ENCODE peak calls at places on chromosomes 3 and 15, in four cellular contexts. A is aorta, J is AG08395, E is cardiac fibroblast. Z is an unnamed sample.

GRCh38 chr15:96047255-96047931 is 283.1 kb upstream of the NR2F2 start:
- DNase-seq in A (no peak), E (peak; percentile 90), J (peak; percentile 63), Z (peak; percentile 77)

GRCh38 chr3:119669906-119670570 is 7.2 kb downstream of the COX17 start:
- DNase-seq in A (no peak), J (no peak), E (peak; percentile 34), Z (no peak)

GRCh38 chr3:125150525-125151436 is 61.8 kb downstream of the SLC12A8 start:
- DNase-seq in A (no peak), J (no peak), E (peak; percentile 66), Z (no peak)

GRCh38 chr3:197125601-197126000 is 96.0 kb upstream of the MELTF start:
- DNase-seq in E (peak; percentile 74), A (no peak), J (peak; percentile 38), Z (peak; percentile 53)

GRCh38 chr15:81301815-81302399 is 22.0 kb downstream of the STARD5 start:
- DNase-seq in E (no peak), J (no peak), A (no peak), Z (no peak)

GRCh38 chr3:106635271-106635670 is 742.0 kb upstream of the CCDC54 start:
- DNase-seq in E (peak; percentile 91), J (peak; percentile 63), A (no peak), Z (peak; percentile 51)

GRCh38 chr15:40307421-40308165 is at the start of gene PLCB2:
- DNase-seq in E (no peak), J (no peak), A (peak; percentile 72), Z (no peak)

GRCh38 chr3:115513411-115513800 is 109.9 kb upstream of the GAP43 start:
- DNase-seq in E (no peak), A (no peak), J (peak; percentile 10), Z (no peak)

GRCh38 chr3:18806633-18807032 is 341.7 kb upstream of the KCNH8 start:
- DNase-seq in J (no peak), A (no peak), E (no peak), Z (no peak)

GRCh38 chr3:126179825-126180476 is 435 bp downstream of the ALDH1L1 start:
- DNase-seq in A (peak; percentile 89), J (no peak), E (no peak), Z (no peak)

GRCh38 chr3:33919721-33920120 is 121.3 kb downstream of the PDCD6IP start:
- DNase-seq in J (no peak), E (no peak), A (no peak), Z (no peak)

GRCh38 chr3:195197764-195198423 is 73.1 kb downstream of the XXYLT1 start:
- DNase-seq in A (no peak), J (peak; percentile 65), E (peak; percentile 91), Z (peak; percentile 61)

GRCh38 chr3:185112186-185112585 is 40.7 kb downstream of the C3orf70 start:
- DNase-seq in J (no peak), E (no peak), A (no peak), Z (no peak)

GRCh38 chr15:90412356-90413194 is 24.5 kb downstream of the IQGAP1 start:
- DNase-seq in E (peak; percentile 64), A (no peak), J (peak; percentile 50), Z (peak; percentile 50)

GRCh38 chr3:51662456-51662855 is 8.6 kb upstream of the TEX264 start:
- DNase-seq in J (no peak), A (no peak), E (no peak), Z (no peak)

GRCh38 chr15:95324596-95325135 is 1005.8 kb upstream of the NR2F2 start:
- DNase-seq in A (no peak), J (no peak), E (no peak), Z (no peak)

GRCh38 chr15:67746022-67746421 is 79.3 kb upstream of the SKOR1 start:
- DNase-seq in E (peak; percentile 87), J (peak; percentile 18), A (no peak), Z (peak; percentile 52)

GRCh38 chr3:53677406-53677805 is 168.8 kb downstream of the CHDH start:
- DNase-seq in A (no peak), E (no peak), J (peak; percentile 20), Z (no peak)

GRCh38 chr15:91885714-91886265 is 32.3 kb downstream of the SLCO3A1 start:
- DNase-seq in A (no peak), J (no peak), E (no peak), Z (no peak)

GRCh38 chr15:81049835-81050234 is 49.1 kb downstream of the TLNRD1 start:
- DNase-seq in E (no peak), A (no peak), J (no peak), Z (no peak)

GRCh38 chr3:119330181-119330580 is 36.0 kb downstream of the ARHGAP31 start:
- DNase-seq in J (no peak), A (no peak), E (no peak), Z (no peak)

GRCh38 chr3:11464356-11464755 is 179.4 kb downstream of the VGLL4 start:
- DNase-seq in A (no peak), J (no peak), E (no peak), Z (no peak)

GRCh38 chr15:63531586-63531985 is 27.2 kb downstream of the USP3 start:
- DNase-seq in A (no peak), E (no peak), J (no peak), Z (no peak)

GRCh38 chr3:105444725-105445124 is 78.0 kb downstream of the ALCAM start:
- DNase-seq in J (no peak), E (peak; percentile 56), A (no peak), Z (no peak)

GRCh38 chr3:122091602-122092006 is 36.4 kb downstream of the CD86 start:
- DNase-seq in E (no peak), A (no peak), J (no peak), Z (no peak)

GRCh38 chr3:112555535-112556170 is 6.1 kb downstream of the ATG3 start:
- DNase-seq in J (no peak), E (no peak), A (no peak), Z (no peak)

GRCh38 chr15:45795487-45796069 is 160.7 kb downstream of the SQOR start:
- DNase-seq in A (no peak), J (peak; percentile 53), E (peak; percentile 71), Z (no peak)

GRCh38 chr3:133117342-133117741 is 79.2 kb downstream of the TMEM108 start:
- DNase-seq in A (no peak), J (no peak), E (no peak), Z (no peak)

GRCh38 chr15:80090879-80091503 is 31.5 kb downstream of the ZFAND6 start:
- DNase-seq in J (no peak), A (no peak), E (peak; percentile 25), Z (no peak)

GRCh38 chr3:64240959-64241358 is 15.7 kb upstream of the PRICKLE2 start:
- DNase-seq in J (no peak), E (no peak), A (no peak), Z (no peak)

GRCh38 chr3:123624302-123624701 is 39.4 kb upstream of the HACD2 start:
- DNase-seq in E (no peak), J (no peak), A (no peak), Z (no peak)

GRCh38 chr3:13332740-13333139 is 87.4 kb downstream of the NUP210 start:
- DNase-seq in J (no peak), E (no peak), A (no peak), Z (no peak)

GRCh38 chr3:167187211-167187610 is 192.9 kb downstream of the ZBBX start:
- DNase-seq in E (no peak), J (no peak), A (no peak), Z (no peak)